ENCODE peak calls at places on chromosome 17, in four cellular contexts. One of them, this sample, is unnamed.

GRCh38 chr17:72795941-72796340 is 296.5 kb downstream of the SLC39A11 start:
- DNase-seq in AG04450: no peak
- DNase-seq in ovary: no peak
- DNase-seq in HCT116: no peak
- DNase-seq in this sample: no peak

GRCh38 chr17:63516910-63517824 is 6.0 kb upstream of the KCNH6 start:
- DNase-seq in HCT116: peak; percentile 86
- DNase-seq in AG04450: peak; percentile 21
- DNase-seq in ovary: no peak
- DNase-seq in this sample: peak; percentile 38

GRCh38 chr17:75407655-75408352 is 2.3 kb upstream of the GRB2 start:
- DNase-seq in AG04450: no peak
- DNase-seq in ovary: no peak
- DNase-seq in HCT116: no peak
- DNase-seq in this sample: no peak

GRCh38 chr17:15092762-15093161 is 172.4 kb downstream of the PMP22 start:
- DNase-seq in AG04450: no peak
- DNase-seq in ovary: no peak
- DNase-seq in HCT116: no peak
- DNase-seq in this sample: no peak

GRCh38 chr17:8019161-8019560 is 16.7 kb downstream of the GUCY2D start:
- DNase-seq in AG04450: no peak
- DNase-seq in ovary: no peak
- DNase-seq in HCT116: no peak
- DNase-seq in this sample: no peak

GRCh38 chr17:74923538-74924249 is 379 bp upstream of the OTOP2 start:
- DNase-seq in HCT116: no peak
- DNase-seq in ovary: peak; percentile 59
- DNase-seq in AG04450: no peak
- DNase-seq in this sample: peak; percentile 65

GRCh38 chr17:1365445-1366039 is 34.5 kb downstream of the YWHAE start:
- DNase-seq in HCT116: peak; percentile 59
- DNase-seq in ovary: peak; percentile 64
- DNase-seq in AG04450: peak; percentile 72
- DNase-seq in this sample: peak; percentile 33

GRCh38 chr17:55434721-55435120 is 13.1 kb upstream of the MMD start:
- DNase-seq in AG04450: no peak
- DNase-seq in HCT116: no peak
- DNase-seq in ovary: no peak
- DNase-seq in this sample: no peak

GRCh38 chr17:73962308-73962707 is 241.2 kb upstream of the RPL38 start:
- DNase-seq in ovary: no peak
- DNase-seq in AG04450: no peak
- DNase-seq in HCT116: no peak
- DNase-seq in this sample: no peak

GRCh38 chr17:65370669-65371126 is 190.8 kb downstream of the AXIN2 start:
- DNase-seq in AG04450: no peak
- DNase-seq in ovary: no peak
- DNase-seq in HCT116: no peak
- DNase-seq in this sample: no peak

GRCh38 chr17:43924558-43924957 is 17.2 kb upstream of the MPP2 start:
- DNase-seq in AG04450: no peak
- DNase-seq in ovary: no peak
- DNase-seq in HCT116: no peak
- DNase-seq in this sample: no peak

GRCh38 chr17:43932357-43932756 is 9.9 kb downstream of the PPY start:
- DNase-seq in HCT116: no peak
- DNase-seq in ovary: no peak
- DNase-seq in AG04450: no peak
- DNase-seq in this sample: no peak

GRCh38 chr17:43927101-43927935 is 15.0 kb downstream of the PPY start:
- DNase-seq in HCT116: no peak
- DNase-seq in ovary: no peak
- DNase-seq in AG04450: no peak
- DNase-seq in this sample: no peak

GRCh38 chr17:43931062-43931571 is 11.2 kb downstream of the PPY start:
- DNase-seq in AG04450: no peak
- DNase-seq in ovary: no peak
- DNase-seq in HCT116: no peak
- DNase-seq in this sample: no peak

GRCh38 chr17:43928606-43929005 is 13.7 kb downstream of the PPY start:
- DNase-seq in HCT116: no peak
- DNase-seq in AG04450: no peak
- DNase-seq in ovary: no peak
- DNase-seq in this sample: no peak
- H3K27me3 ChIP-seq in HCT116: no peaks in the 10 kb centered on the region
- H3K27me3 ChIP-seq in AG04450: peaks cover 77% of the 10 kb centered on the region
- H3K27me3 ChIP-seq in ovary: no peaks in the 10 kb centered on the region
- H3K27me3 ChIP-seq in this sample: peaks cover 23% of the 10 kb centered on the region

GRCh38 chr17:79667121-79667715 is 56.4 kb upstream of the RBFOX3 start:
- DNase-seq in AG04450: no peak
- DNase-seq in HCT116: no peak
- DNase-seq in ovary: no peak
- DNase-seq in this sample: no peak

GRCh38 chr17:79669861-79670260 is 59.0 kb upstream of the RBFOX3 start:
- DNase-seq in ovary: no peak
- DNase-seq in HCT116: no peak
- DNase-seq in AG04450: no peak
- DNase-seq in this sample: no peak

GRCh38 chr17:79666111-79666510 is 55.3 kb upstream of the RBFOX3 start:
- DNase-seq in AG04450: no peak
- DNase-seq in ovary: no peak
- DNase-seq in HCT116: no peak
- DNase-seq in this sample: no peak

GRCh38 chr17:79668344-79669250 is 57.7 kb upstream of the RBFOX3 start:
- DNase-seq in ovary: no peak
- DNase-seq in HCT116: no peak
- DNase-seq in AG04450: no peak
- DNase-seq in this sample: no peak

GRCh38 chr17:79667746-79668145 is 56.9 kb upstream of the RBFOX3 start:
- DNase-seq in HCT116: no peak
- DNase-seq in ovary: no peak
- DNase-seq in AG04450: no peak
- DNase-seq in this sample: no peak
- H3K4me3 ChIP-seq in HCT116: no peak overlapping the region
- H3K4me3 ChIP-seq in ovary: no peak overlapping the region
- H3K4me3 ChIP-seq in AG04450: no peak overlapping the region
- H3K4me3 ChIP-seq in this sample: no peak overlapping the region

GRCh38 chr17:43482103-43483012 is 1.4 kb upstream of the DHX8 start:
- DNase-seq in ovary: no peak
- DNase-seq in AG04450: no peak
- DNase-seq in HCT116: no peak
- DNase-seq in this sample: no peak
- H3K27me3 ChIP-seq in ovary: no peaks in the 10 kb centered on the region
- H3K27me3 ChIP-seq in AG04450: no peaks in the 10 kb centered on the region
- H3K27me3 ChIP-seq in HCT116: no peaks in the 10 kb centered on the region
- H3K27me3 ChIP-seq in this sample: no peaks in the 10 kb centered on the region

DNA sequence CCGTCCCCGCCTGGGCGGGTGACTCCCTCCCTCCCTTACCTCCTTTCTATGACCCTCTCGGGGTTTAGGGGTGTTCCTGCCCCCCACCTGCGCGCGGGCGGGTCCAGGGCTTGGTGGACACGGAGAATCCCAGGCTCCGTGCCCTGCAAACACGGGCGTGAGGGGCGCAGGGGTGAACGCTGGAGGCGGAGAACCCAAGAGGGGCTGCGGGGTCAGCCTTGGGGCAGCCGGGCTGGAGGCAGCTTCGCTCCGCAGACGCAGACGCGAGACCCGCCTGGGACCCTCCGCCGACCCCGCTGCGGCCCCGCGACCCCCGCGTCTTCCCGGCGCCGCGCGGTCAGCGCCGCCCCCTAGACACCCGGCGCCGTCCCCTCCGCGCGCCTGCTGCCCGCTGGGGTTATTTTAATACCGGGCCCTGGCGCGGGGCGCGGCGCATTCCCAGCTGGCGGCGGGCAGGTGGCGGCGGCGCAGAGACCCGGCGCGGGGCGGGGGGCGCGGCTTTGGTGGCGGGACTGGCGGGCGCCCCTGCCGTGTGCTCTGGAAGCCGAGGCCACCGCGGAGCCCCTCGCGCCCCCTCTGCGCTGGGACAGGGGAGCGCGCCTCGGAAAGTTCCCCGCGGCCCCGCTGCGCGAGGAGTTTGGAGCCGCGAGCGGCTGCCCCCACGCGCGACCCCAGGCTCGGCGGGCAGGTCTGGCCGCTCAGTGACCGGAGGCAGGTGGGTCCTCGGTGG is at the start of gene UTS2R:
- DNase-seq in ovary: no peak
- DNase-seq in HCT116: no peak
- DNase-seq in AG04450: no peak
- DNase-seq in this sample: no peak
- H3K4me3 ChIP-seq in ovary: peak within 1 kb of the TSS; percentile 14
- H3K4me3 ChIP-seq in HCT116: no peak within 1 kb of the TSS
- H3K4me3 ChIP-seq in AG04450: peak within 1 kb of the TSS; percentile 40
- H3K4me3 ChIP-seq in this sample: peak within 1 kb of the TSS; percentile 4

DNA sequence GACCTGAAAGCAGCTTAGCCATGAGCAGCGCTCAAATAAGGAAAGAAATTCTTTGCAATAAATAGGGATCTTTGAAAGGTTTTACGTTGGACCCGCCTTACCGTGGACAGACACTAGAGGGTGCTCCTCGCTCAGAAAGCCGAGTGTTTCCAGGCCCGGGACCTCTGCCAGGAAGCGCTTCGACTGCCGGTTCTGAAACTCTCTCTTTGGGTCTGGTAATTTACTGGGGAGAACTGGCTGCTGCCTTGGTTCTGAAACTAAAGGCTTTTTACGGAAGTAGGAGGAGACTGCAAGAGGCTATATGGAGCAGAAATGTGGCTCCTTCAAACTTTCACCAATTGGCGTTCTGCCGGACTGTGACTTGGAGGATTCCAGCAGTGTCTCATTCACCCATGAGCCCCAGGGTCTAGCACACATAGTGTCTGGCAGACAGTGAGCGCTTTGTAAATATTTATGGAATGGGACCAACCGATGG is 45.6 kb upstream of the HOXB9 start:
- DNase-seq in ovary: peak; percentile 76
- DNase-seq in HCT116: peak; percentile 59
- DNase-seq in AG04450: peak; percentile 32
- DNase-seq in this sample: peak; percentile 88
- H3K27me3 ChIP-seq in ovary: no peaks in the 10 kb centered on the region
- H3K27me3 ChIP-seq in HCT116: no peaks in the 10 kb centered on the region
- H3K27me3 ChIP-seq in AG04450: peaks cover 13% of the 10 kb centered on the region
- H3K27me3 ChIP-seq in this sample: no peaks in the 10 kb centered on the region

GRCh38 chr17:35775039-35775438 is 14.4 kb downstream of the C17orf50 start:
- DNase-seq in ovary: no peak
- DNase-seq in HCT116: no peak
- DNase-seq in AG04450: no peak
- DNase-seq in this sample: no peak
- H3K4me3 ChIP-seq in ovary: no peak overlapping the region
- H3K4me3 ChIP-seq in HCT116: no peak overlapping the region
- H3K4me3 ChIP-seq in AG04450: no peak overlapping the region
- H3K4me3 ChIP-seq in this sample: no peak overlapping the region